ENCODE peak calls at places on chromosome 7, in eight cellular contexts. T is heart left ventricle, S is transverse colon, Q is pancreas, Z is stomach, B is gastrocnemius medialis, D is SJSA1, X is vagina. N is an unnamed sample.

GRCh38 chr7:114082934-114083647 is 164.3 kb upstream of the PPP1R3A start:
- DNase-seq in T (peak; percentile 38), S (peak; percentile 46), Q (peak; percentile 79), Z (no peak), B (peak; percentile 8), D (peak; percentile 41), X (no peak), N (no peak)

GRCh38 chr7:79973455-79973854 is 161.2 kb upstream of the GNAI1 start:
- DNase-seq in T (no peak), S (no peak), Q (no peak), Z (no peak), B (no peak), D (no peak), X (no peak), N (no peak)

GRCh38 chr7:27196287-27196739 is 3.6 kb downstream of the HOXA13 start:
- DNase-seq in T (peak; percentile 70), S (peak; percentile 95), Q (no peak), Z (peak; percentile 83), B (no peak), D (peak; percentile 64), X (no peak), N (no peak)

GRCh38 chr7:141585592-141586510 is 34.6 kb downstream of the AGK start:
- DNase-seq in T (no peak), S (no peak), Q (no peak), Z (no peak), B (no peak), D (peak; percentile 91), X (no peak), N (no peak)

GRCh38 chr7:70614237-70614984 is 517.5 kb upstream of the GALNT17 start:
- DNase-seq in T (peak; percentile 88), S (peak; percentile 29), Q (peak; percentile 80), Z (peak; percentile 87), B (peak; percentile 45), D (no peak), X (no peak), N (peak; percentile 54)

GRCh38 chr7:111987115-111987826 is 218.9 kb downstream of the DOCK4 start:
- DNase-seq in T (no peak), S (no peak), Q (no peak), Z (no peak), B (no peak), D (no peak), X (no peak), N (no peak)

GRCh38 chr7:33745934-33746333 is 159.4 kb upstream of the BMPER start:
- DNase-seq in T (no peak), S (no peak), Q (no peak), Z (no peak), B (no peak), D (no peak), X (no peak), N (no peak)

GRCh38 chr7:4472739-4473138 is 209.4 kb upstream of the FOXK1 start:
- DNase-seq in T (no peak), S (no peak), Q (no peak), Z (no peak), B (no peak), D (no peak), X (no peak), N (no peak)

GRCh38 chr7:47893721-47894365 is 54.4 kb downstream of the PKD1L1 start:
- DNase-seq in T (no peak), S (no peak), Q (no peak), Z (no peak), B (no peak), D (no peak), X (no peak), N (no peak)

GRCh38 chr7:35454575-35455385 is 200.9 kb upstream of the TBX20 start:
- DNase-seq in T (no peak), S (no peak), Q (peak; percentile 54), Z (no peak), B (no peak), D (no peak), X (no peak), N (no peak)

GRCh38 chr7:28107960-28108359 is 72.6 kb downstream of the JAZF1 start:
- DNase-seq in T (peak; percentile 53), S (no peak), Q (no peak), Z (no peak), B (no peak), D (no peak), X (no peak), N (no peak)

GRCh38 chr7:150450491-150450992 is at the start of gene GIMAP8:
- DNase-seq in T (peak; percentile 93), S (peak; percentile 48), Q (no peak), Z (peak; percentile 42), B (peak; percentile 35), D (no peak), X (no peak), N (no peak)

GRCh38 chr7:70569335-70569819 is 562.6 kb upstream of the GALNT17 start:
- DNase-seq in T (no peak), S (no peak), Q (no peak), Z (no peak), B (peak; percentile 53), D (no peak), X (peak; percentile 44), N (no peak)

GRCh38 chr7:34090796-34091195 is 185.5 kb downstream of the BMPER start:
- DNase-seq in T (no peak), S (no peak), Q (no peak), Z (no peak), B (no peak), D (no peak), X (no peak), N (no peak)

GRCh38 chr7:55477781-55478374 is 94.4 kb downstream of the VOPP1 start:
- DNase-seq in T (no peak), S (no peak), Q (no peak), Z (no peak), B (no peak), D (peak; percentile 89), X (no peak), N (no peak)

GRCh38 chr7:13240349-13240748 is 552.9 kb downstream of the ARL4A start:
- DNase-seq in T (no peak), S (no peak), Q (no peak), Z (no peak), B (no peak), D (no peak), X (no peak), N (no peak)

GRCh38 chr7:20798081-20798693 is 11.5 kb upstream of the SP8 start:
- DNase-seq in T (peak; percentile 29), S (peak; percentile 69), Q (peak; percentile 87), Z (peak; percentile 73), B (no peak), D (peak; percentile 55), X (no peak), N (no peak)

GRCh38 chr7:1707756-1708611 is 37.9 kb downstream of the ELFN1 start:
- DNase-seq in T (peak; percentile 13), S (no peak), Q (no peak), Z (no peak), B (no peak), D (no peak), X (no peak), N (no peak)

GRCh38 chr7:51817694-51818093 is 501.1 kb upstream of the COBL start:
- DNase-seq in T (no peak), S (no peak), Q (no peak), Z (no peak), B (no peak), D (no peak), X (no peak), N (no peak)

GRCh38 chr7:70156052-70156451 is 557.8 kb downstream of the AUTS2 start:
- DNase-seq in T (no peak), S (no peak), Q (no peak), Z (no peak), B (peak; percentile 58), D (no peak), X (no peak), N (no peak)

GRCh38 chr7:131898418-131898817 is 342.0 kb upstream of the PODXL start:
- DNase-seq in T (no peak), S (no peak), Q (no peak), Z (no peak), B (no peak), D (peak; percentile 6), X (no peak), N (no peak)
- H3K27ac ChIP-seq in T (no peak overlapping the region), S (no peak overlapping the region), Q (no peak overlapping the region), Z (no peak overlapping the region), B (no peak overlapping the region), D (no peak overlapping the region), X (no peak overlapping the region), N (no peak overlapping the region)

DNA sequence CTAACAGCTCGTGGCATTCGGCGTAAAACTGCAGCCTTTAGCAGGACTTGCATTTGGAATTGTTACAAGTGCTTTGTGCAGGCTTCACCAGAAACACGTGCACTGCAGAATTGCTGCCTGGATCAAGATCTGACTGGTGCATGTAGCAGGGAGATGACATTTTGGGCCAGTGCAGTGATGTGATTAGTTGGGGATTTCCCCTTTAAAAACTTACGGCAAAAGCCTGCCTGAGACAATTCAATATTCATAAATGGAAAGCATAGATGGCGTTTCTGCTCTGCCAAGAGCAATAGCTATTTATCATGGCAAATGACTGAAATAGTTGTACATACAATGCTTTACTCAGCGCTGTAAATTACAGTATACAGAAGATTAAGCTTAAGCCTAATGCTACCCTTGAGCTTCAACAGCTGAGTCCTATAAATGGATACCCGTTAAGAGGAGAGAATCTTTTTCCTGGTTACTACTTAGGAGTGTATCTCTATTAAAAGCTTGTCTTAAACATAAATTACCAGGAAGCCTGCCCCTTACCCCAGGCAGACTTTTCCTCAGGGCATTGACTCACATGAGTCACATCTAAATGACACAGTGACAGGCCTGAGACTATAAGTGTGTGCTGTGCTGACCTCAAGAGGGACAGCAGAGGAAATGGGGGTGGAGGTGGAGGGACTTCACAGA is 106.3 kb downstream of the ATXN7L1 start:
- DNase-seq in T (no peak), S (no peak), Q (no peak), Z (no peak), B (no peak), D (peak; percentile 37), X (no peak), N (no peak)
- H3K27ac ChIP-seq in T (no peak overlapping the region), S (peak overlapping the region; percentile 44), Q (no peak overlapping the region), Z (peak overlapping the region; percentile 50), B (no peak overlapping the region), D (no peak overlapping the region), X (no peak overlapping the region), N (no peak overlapping the region)

DNA sequence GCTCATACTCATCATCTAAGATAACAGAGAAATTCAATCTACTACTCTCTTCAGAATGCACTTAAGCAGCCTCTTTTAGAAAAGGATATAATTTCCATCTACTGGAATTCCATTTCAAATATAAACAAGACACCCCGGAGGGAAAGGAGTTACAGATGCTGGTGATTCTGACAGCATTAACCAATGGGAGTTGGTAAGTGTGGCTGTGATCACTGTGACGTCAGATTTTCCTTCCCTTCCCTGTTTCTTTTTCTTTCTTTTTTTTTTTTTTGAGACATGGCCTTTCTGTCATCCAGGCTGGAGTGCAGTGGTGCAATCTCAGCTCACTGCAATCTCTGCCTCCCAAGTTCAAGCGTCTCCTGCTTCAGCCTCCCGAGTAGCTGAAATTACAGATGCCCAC is 106.6 kb downstream of the ACTR3B start:
- DNase-seq in T (no peak), S (no peak), Q (no peak), Z (no peak), B (no peak), D (peak; percentile 17), X (no peak), N (no peak)
- H3K27ac ChIP-seq in T (no peak overlapping the region), S (no peak overlapping the region), Q (no peak overlapping the region), Z (no peak overlapping the region), B (no peak overlapping the region), D (no peak overlapping the region), X (no peak overlapping the region), N (no peak overlapping the region)

DNA sequence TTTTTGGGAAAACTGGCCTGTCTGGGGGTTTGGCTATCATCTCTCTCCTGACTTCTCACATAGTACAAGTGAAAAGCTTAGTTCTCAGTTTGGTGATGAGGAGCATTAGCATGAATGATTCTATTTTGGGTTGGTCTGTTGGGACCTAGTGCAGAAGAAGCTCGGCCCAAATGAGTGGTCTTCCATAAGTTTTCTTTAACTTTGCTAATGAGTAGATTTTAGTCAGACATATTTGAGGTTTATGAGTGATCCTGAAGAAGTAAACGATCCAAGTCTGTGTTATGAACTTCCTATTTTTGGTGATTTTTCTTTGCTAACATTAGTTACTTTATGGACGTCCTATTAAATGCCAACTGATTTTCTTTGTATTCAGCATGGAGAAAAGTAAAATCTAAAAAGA is 51.7 kb upstream of the CALD1 start:
- DNase-seq in T (no peak), S (no peak), Q (no peak), Z (no peak), B (no peak), D (no peak), X (no peak), N (no peak)
- H3K27ac ChIP-seq in T (no peak overlapping the region), S (peak overlapping the region; percentile 45), Q (no peak overlapping the region), Z (peak overlapping the region; percentile 86), B (no peak overlapping the region), D (no peak overlapping the region), X (no peak overlapping the region), N (no peak overlapping the region)